ENCODE peak calls at places on chromosomes 11 and 22, in four cellular contexts. One of them, this sample, is unnamed.

GRCh38 chr11:57249384-57250319 is 12.6 kb upstream of the APLNR start:
- DNase-seq in T-cell: no peak
- DNase-seq in activated CD4-positive, alpha-beta T cell treated with anti-CD3 and anti-CD28 coated beads, Interleukin-2, amount 10 ng/mL, durations not matched to agents 7 days and 5 days: peak; percentile 57
- DNase-seq in mucosa of gallbladder: peak; percentile 66
- DNase-seq in this sample: peak; percentile 49

GRCh38 chr22:18091916-18092526 is 14.2 kb downstream of the PEX26 start:
- DNase-seq in activated CD4-positive, alpha-beta T cell treated with anti-CD3 and anti-CD28 coated beads, Interleukin-2, amount 10 ng/mL, durations not matched to agents 7 days and 5 days: peak; percentile 35
- DNase-seq in mucosa of gallbladder: peak; percentile 85
- DNase-seq in T-cell: no peak
- DNase-seq in this sample: no peak

GRCh38 chr11:134363161-134363560 is 31.4 kb downstream of the GLB1L2 start:
- DNase-seq in mucosa of gallbladder: no peak
- DNase-seq in T-cell: no peak
- DNase-seq in activated CD4-positive, alpha-beta T cell treated with anti-CD3 and anti-CD28 coated beads, Interleukin-2, amount 10 ng/mL, durations not matched to agents 7 days and 5 days: no peak
- DNase-seq in this sample: no peak

GRCh38 chr11:37496196-37496595 is 898.2 kb upstream of the RAG2 start:
- DNase-seq in mucosa of gallbladder: no peak
- DNase-seq in T-cell: no peak
- DNase-seq in activated CD4-positive, alpha-beta T cell treated with anti-CD3 and anti-CD28 coated beads, Interleukin-2, amount 10 ng/mL, durations not matched to agents 7 days and 5 days: no peak
- DNase-seq in this sample: no peak

GRCh38 chr11:111231836-111232235 is 13.7 kb upstream of the POU2AF2 start:
- DNase-seq in activated CD4-positive, alpha-beta T cell treated with anti-CD3 and anti-CD28 coated beads, Interleukin-2, amount 10 ng/mL, durations not matched to agents 7 days and 5 days: no peak
- DNase-seq in T-cell: no peak
- DNase-seq in mucosa of gallbladder: no peak
- DNase-seq in this sample: no peak

GRCh38 chr22:36702832-36703210 is 731 bp downstream of the CACNG2 start:
- DNase-seq in activated CD4-positive, alpha-beta T cell treated with anti-CD3 and anti-CD28 coated beads, Interleukin-2, amount 10 ng/mL, durations not matched to agents 7 days and 5 days: no peak
- DNase-seq in mucosa of gallbladder: no peak
- DNase-seq in T-cell: no peak
- DNase-seq in this sample: peak; percentile 37

GRCh38 chr11:44310456-44311272 is 725 bp upstream of the ALX4 start:
- DNase-seq in T-cell: no peak
- DNase-seq in mucosa of gallbladder: no peak
- DNase-seq in activated CD4-positive, alpha-beta T cell treated with anti-CD3 and anti-CD28 coated beads, Interleukin-2, amount 10 ng/mL, durations not matched to agents 7 days and 5 days: no peak
- DNase-seq in this sample: peak; percentile 73

GRCh38 chr11:73271936-73272679 is at the start of gene P2RY6:
- DNase-seq in activated CD4-positive, alpha-beta T cell treated with anti-CD3 and anti-CD28 coated beads, Interleukin-2, amount 10 ng/mL, durations not matched to agents 7 days and 5 days: no peak
- DNase-seq in T-cell: no peak
- DNase-seq in mucosa of gallbladder: no peak
- DNase-seq in this sample: peak; percentile 88

GRCh38 chr11:17382046-17382728 is 6.3 kb downstream of the KCNJ11 start:
- DNase-seq in activated CD4-positive, alpha-beta T cell treated with anti-CD3 and anti-CD28 coated beads, Interleukin-2, amount 10 ng/mL, durations not matched to agents 7 days and 5 days: no peak
- DNase-seq in T-cell: no peak
- DNase-seq in mucosa of gallbladder: no peak
- DNase-seq in this sample: no peak

GRCh38 chr11:2762451-2762850 is 62.7 kb upstream of the KCNQ1OT1 start:
- DNase-seq in activated CD4-positive, alpha-beta T cell treated with anti-CD3 and anti-CD28 coated beads, Interleukin-2, amount 10 ng/mL, durations not matched to agents 7 days and 5 days: peak; percentile 0
- DNase-seq in T-cell: no peak
- DNase-seq in mucosa of gallbladder: peak; percentile 8
- DNase-seq in this sample: no peak

GRCh38 chr11:47186076-47186936 is at the start of gene PACSIN3:
- DNase-seq in mucosa of gallbladder: no peak
- DNase-seq in activated CD4-positive, alpha-beta T cell treated with anti-CD3 and anti-CD28 coated beads, Interleukin-2, amount 10 ng/mL, durations not matched to agents 7 days and 5 days: peak; percentile 32
- DNase-seq in T-cell: no peak
- DNase-seq in this sample: peak; percentile 67

GRCh38 chr11:120135838-120136237 is 2.1 kb downstream of the TRIM29 start:
- DNase-seq in mucosa of gallbladder: peak; percentile 7
- DNase-seq in activated CD4-positive, alpha-beta T cell treated with anti-CD3 and anti-CD28 coated beads, Interleukin-2, amount 10 ng/mL, durations not matched to agents 7 days and 5 days: no peak
- DNase-seq in T-cell: no peak
- DNase-seq in this sample: no peak

GRCh38 chr11:65743928-65744698 is 23.5 kb upstream of the RNASEH2C start:
- DNase-seq in activated CD4-positive, alpha-beta T cell treated with anti-CD3 and anti-CD28 coated beads, Interleukin-2, amount 10 ng/mL, durations not matched to agents 7 days and 5 days: no peak
- DNase-seq in mucosa of gallbladder: no peak
- DNase-seq in T-cell: no peak
- DNase-seq in this sample: peak; percentile 64

GRCh38 chr22:44204937-44205712 is 24.4 kb downstream of the PARVG start:
- DNase-seq in mucosa of gallbladder: no peak
- DNase-seq in T-cell: no peak
- DNase-seq in activated CD4-positive, alpha-beta T cell treated with anti-CD3 and anti-CD28 coated beads, Interleukin-2, amount 10 ng/mL, durations not matched to agents 7 days and 5 days: no peak
- DNase-seq in this sample: no peak

GRCh38 chr11:100918551-100919500 is 210.8 kb downstream of the PGR start:
- DNase-seq in activated CD4-positive, alpha-beta T cell treated with anti-CD3 and anti-CD28 coated beads, Interleukin-2, amount 10 ng/mL, durations not matched to agents 7 days and 5 days: no peak
- DNase-seq in mucosa of gallbladder: no peak
- DNase-seq in T-cell: no peak
- DNase-seq in this sample: peak; percentile 83

GRCh38 chr22:41557401-41558240 is 3.2 kb upstream of the CSDC2 start:
- DNase-seq in T-cell: no peak
- DNase-seq in activated CD4-positive, alpha-beta T cell treated with anti-CD3 and anti-CD28 coated beads, Interleukin-2, amount 10 ng/mL, durations not matched to agents 7 days and 5 days: no peak
- DNase-seq in mucosa of gallbladder: peak; percentile 74
- DNase-seq in this sample: peak; percentile 87

GRCh38 chr11:95289378-95289777 is 58.4 kb upstream of the SESN3 start:
- DNase-seq in T-cell: no peak
- DNase-seq in mucosa of gallbladder: no peak
- DNase-seq in activated CD4-positive, alpha-beta T cell treated with anti-CD3 and anti-CD28 coated beads, Interleukin-2, amount 10 ng/mL, durations not matched to agents 7 days and 5 days: no peak
- DNase-seq in this sample: peak; percentile 69

GRCh38 chr22:28146401-28147304 is 227.6 kb upstream of the PITPNB start:
- DNase-seq in T-cell: no peak
- DNase-seq in activated CD4-positive, alpha-beta T cell treated with anti-CD3 and anti-CD28 coated beads, Interleukin-2, amount 10 ng/mL, durations not matched to agents 7 days and 5 days: no peak
- DNase-seq in mucosa of gallbladder: no peak
- DNase-seq in this sample: peak; percentile 82

GRCh38 chr11:116701876-116702275 is 70.9 kb downstream of the BUD13 start:
- DNase-seq in T-cell: no peak
- DNase-seq in mucosa of gallbladder: no peak
- DNase-seq in activated CD4-positive, alpha-beta T cell treated with anti-CD3 and anti-CD28 coated beads, Interleukin-2, amount 10 ng/mL, durations not matched to agents 7 days and 5 days: no peak
- DNase-seq in this sample: no peak

GRCh38 chr11:19536131-19536530 is 176.5 kb upstream of the NAV2 start:
- DNase-seq in activated CD4-positive, alpha-beta T cell treated with anti-CD3 and anti-CD28 coated beads, Interleukin-2, amount 10 ng/mL, durations not matched to agents 7 days and 5 days: no peak
- DNase-seq in mucosa of gallbladder: no peak
- DNase-seq in T-cell: no peak
- DNase-seq in this sample: no peak

GRCh38 chr11:76376746-76377558 is 4.0 kb downstream of the THAP12 start:
- DNase-seq in activated CD4-positive, alpha-beta T cell treated with anti-CD3 and anti-CD28 coated beads, Interleukin-2, amount 10 ng/mL, durations not matched to agents 7 days and 5 days: no peak
- DNase-seq in mucosa of gallbladder: no peak
- DNase-seq in T-cell: no peak
- DNase-seq in this sample: no peak

GRCh38 chr11:115606223-115607220 is 102.3 kb upstream of the CADM1 start:
- DNase-seq in mucosa of gallbladder: peak; percentile 25
- DNase-seq in activated CD4-positive, alpha-beta T cell treated with anti-CD3 and anti-CD28 coated beads, Interleukin-2, amount 10 ng/mL, durations not matched to agents 7 days and 5 days: no peak
- DNase-seq in T-cell: no peak
- DNase-seq in this sample: peak; percentile 77

GRCh38 chr11:1073261-1073724 is 1.4 kb upstream of the MUC2 start:
- DNase-seq in T-cell: no peak
- DNase-seq in activated CD4-positive, alpha-beta T cell treated with anti-CD3 and anti-CD28 coated beads, Interleukin-2, amount 10 ng/mL, durations not matched to agents 7 days and 5 days: no peak
- DNase-seq in mucosa of gallbladder: peak; percentile 78
- DNase-seq in this sample: peak; percentile 56

GRCh38 chr11:11022126-11022730 is 164.4 kb upstream of the ZBED5 start:
- DNase-seq in mucosa of gallbladder: no peak
- DNase-seq in T-cell: no peak
- DNase-seq in activated CD4-positive, alpha-beta T cell treated with anti-CD3 and anti-CD28 coated beads, Interleukin-2, amount 10 ng/mL, durations not matched to agents 7 days and 5 days: peak; percentile 27
- DNase-seq in this sample: peak; percentile 34

GRCh38 chr11:7538466-7539454 is 25.0 kb downstream of the PPFIBP2 start:
- DNase-seq in T-cell: no peak
- DNase-seq in mucosa of gallbladder: no peak
- DNase-seq in activated CD4-positive, alpha-beta T cell treated with anti-CD3 and anti-CD28 coated beads, Interleukin-2, amount 10 ng/mL, durations not matched to agents 7 days and 5 days: no peak
- DNase-seq in this sample: no peak

GRCh38 chr11:106399075-106399500 is 321.6 kb downstream of the AASDHPPT start:
- DNase-seq in mucosa of gallbladder: no peak
- DNase-seq in T-cell: no peak
- DNase-seq in activated CD4-positive, alpha-beta T cell treated with anti-CD3 and anti-CD28 coated beads, Interleukin-2, amount 10 ng/mL, durations not matched to agents 7 days and 5 days: no peak
- DNase-seq in this sample: no peak

GRCh38 chr11:45209904-45210699 is 63.7 kb downstream of the PRDM11 start:
- DNase-seq in activated CD4-positive, alpha-beta T cell treated with anti-CD3 and anti-CD28 coated beads, Interleukin-2, amount 10 ng/mL, durations not matched to agents 7 days and 5 days: no peak
- DNase-seq in mucosa of gallbladder: peak; percentile 76
- DNase-seq in T-cell: no peak
- DNase-seq in this sample: peak; percentile 53

GRCh38 chr22:48756146-48757111 is 1071.2 kb downstream of the BRD1 start:
- DNase-seq in activated CD4-positive, alpha-beta T cell treated with anti-CD3 and anti-CD28 coated beads, Interleukin-2, amount 10 ng/mL, durations not matched to agents 7 days and 5 days: no peak
- DNase-seq in T-cell: no peak
- DNase-seq in mucosa of gallbladder: peak; percentile 3
- DNase-seq in this sample: no peak